ENCODE peak calls at places on chromosome 13, in four cellular contexts. T is uterus, G is cardiac muscle cell, L is kidney. C is an unnamed sample. For H3K4me1, the result is how much of the 10 kb centered on the place peaks cover.

GRCh38 chr13:100333141-100333540 is 244.2 kb downstream of the PCCA start:
- DNase-seq in T (no peak), G (no peak), L (no peak), C (no peak)

GRCh38 chr13:68064371-68064770 is 834.2 kb upstream of the PCDH9 start:
- DNase-seq in T (no peak), G (no peak), L (no peak), C (no peak)

GRCh38 chr13:43783820-43784219 is 3.0 kb downstream of the ENOX1 start:
- DNase-seq in T (no peak), G (peak), L (no peak), C (no peak)

GRCh38 chr13:42747399-42747873 is 33.9 kb upstream of the FAM216B start:
- DNase-seq in T (no peak), G (peak), L (no peak), C (no peak)

GRCh38 chr13:92592757-92593156 is 633.9 kb upstream of the GPC6 start:
- DNase-seq in T (no peak), G (no peak), L (no peak), C (no peak)

GRCh38 chr13:74200081-74200480 is 65.9 kb upstream of the KLF12 start:
- DNase-seq in T (no peak), G (no peak), L (no peak), C (no peak)

GRCh38 chr13:110923086-110923485 is 8.2 kb upstream of the ANKRD10 start:
- DNase-seq in T (no peak), G (no peak), L (no peak), C (no peak)

GRCh38 chr13:112894673-112895481 is 74.1 kb upstream of the MCF2L start:
- DNase-seq in T (no peak), G (no peak), L (peak), C (peak)

GRCh38 chr13:113930711-113931637 is 42.9 kb downstream of the C13orf46 start:
- DNase-seq in T (peak), G (no peak), L (peak), C (no peak)

GRCh38 chr13:44218501-44219240 is 155.0 kb upstream of the SERP2 start:
- DNase-seq in T (no peak), G (peak), L (peak), C (no peak)

GRCh38 chr13:51005566-51005965 is 96.0 kb downstream of the RNASEH2B start:
- DNase-seq in T (no peak), G (no peak), L (no peak), C (no peak)

GRCh38 chr13:43880451-43880850 is 747 bp downstream of the LACC1 start:
- DNase-seq in T (no peak), G (no peak), L (no peak), C (no peak)

GRCh38 chr13:39510296-39510695 is 92.7 kb downstream of the LHFPL6 start:
- DNase-seq in T (no peak), G (no peak), L (no peak), C (no peak)

GRCh38 chr13:49791214-49791752 is 1.2 kb downstream of the KPNA3 start:
- DNase-seq in T (no peak), G (peak), L (no peak), C (no peak)

GRCh38 chr13:32951580-32951979 is 64.6 kb upstream of the KL start:
- DNase-seq in T (no peak), G (no peak), L (no peak), C (no peak)

GRCh38 chr13:113648218-113648615 is 9.8 kb downstream of the ATP4B start:
- DNase-seq in T (peak), G (no peak), L (peak), C (no peak)

GRCh38 chr13:113454936-113455335 is 1.6 kb upstream of the ADPRHL1 start:
- DNase-seq in T (no peak), G (no peak), L (peak), C (no peak)

GRCh38 chr13:106530209-106530906 is 5.1 kb downstream of the EFNB2 start:
- DNase-seq in T (no peak), G (no peak), L (no peak), C (no peak)

GRCh38 chr13:102141625-102142472 is 260.0 kb downstream of the FGF14 start:
- DNase-seq in T (no peak), G (peak), L (no peak), C (no peak)

GRCh38 chr13:113413178-113413897 is 40.0 kb downstream of the ADPRHL1 start:
- DNase-seq in T (no peak), G (no peak), L (peak), C (no peak)

GRCh38 chr13:105660550-105660949 is 874.9 kb downstream of the EFNB2 start:
- DNase-seq in T (no peak), G (no peak), L (no peak), C (no peak)

GRCh38 chr13:111269508-111269907 is 50.9 kb upstream of the TEX29 start:
- DNase-seq in T (no peak), G (no peak), L (no peak), C (no peak)

GRCh38 chr13:105979586-105979985 is 555.9 kb downstream of the EFNB2 start:
- DNase-seq in T (no peak), G (peak), L (no peak), C (peak)

GRCh38 chr13:97544041-97544765 is 110.2 kb downstream of the RAP2A start:
- DNase-seq in T (no peak), G (peak), L (no peak), C (no peak)

GRCh38 chr13:76314495-76314894 is 571.7 kb downstream of the KCTD12 start:
- DNase-seq in T (no peak), G (no peak), L (no peak), C (no peak)

GRCh38 chr13:44188257-44188656 is 185.4 kb upstream of the SERP2 start:
- DNase-seq in T (no peak), G (peak), L (no peak), C (no peak)

GRCh38 chr13:34006011-34006410 is 188.1 kb downstream of the RFC3 start:
- DNase-seq in T (no peak), G (no peak), L (no peak), C (no peak)

GRCh38 chr13:37701972-37702371 is 103.4 kb upstream of the POSTN start:
- DNase-seq in T (peak), G (peak), L (no peak), C (no peak)

GRCh38 chr13:100454876-100455275 is 133.7 kb downstream of the GGACT start:
- DNase-seq in T (no peak), G (peak), L (no peak), C (no peak)

GRCh38 chr13:20366056-20366455 is 133.9 kb upstream of the GJB6 start:
- DNase-seq in T (no peak), G (no peak), L (no peak), C (no peak)

GRCh38 chr13:59276436-59276835 is 887.3 kb downstream of the DIAPH3 start:
- DNase-seq in T (no peak), G (no peak), L (no peak), C (no peak)

GRCh38 chr13:51927129-51927528 is 65.4 kb downstream of the CCDC70 start:
- DNase-seq in T (no peak), G (no peak), L (no peak), C (no peak)

GRCh38 chr13:43767351-43767901 is 19.3 kb downstream of the ENOX1 start:
- DNase-seq in T (peak), G (peak), L (no peak), C (no peak)

GRCh38 chr13:113903361-113903760 is 39.5 kb upstream of the GAS6 start:
- DNase-seq in T (peak), G (no peak), L (no peak), C (no peak)

GRCh38 chr13:60370343-60370742 is 26.7 kb upstream of the TDRD3 start:
- DNase-seq in T (no peak), G (no peak), L (no peak), C (no peak)

GRCh38 chr13:77262198-77262597 is 64.7 kb downstream of the MYCBP2 start:
- DNase-seq in T (no peak), G (no peak), L (no peak), C (no peak)

GRCh38 chr13:25630327-25630726 is 258.6 kb downstream of the ATP8A2 start:
- DNase-seq in T (no peak), G (no peak), L (no peak), C (no peak)

GRCh38 chr13:27907139-27907787 is 12.5 kb upstream of the PDX1 start:
- DNase-seq in T (no peak), G (no peak), L (no peak), C (no peak)

GRCh38 chr13:27913116-27913515 is 6.7 kb upstream of the PDX1 start:
- DNase-seq in T (no peak), G (no peak), L (no peak), C (no peak)

GRCh38 chr13:27915301-27916207 is 4.2 kb upstream of the PDX1 start:
- DNase-seq in T (no peak), G (no peak), L (no peak), C (no peak)

GRCh38 chr13:27909378-27909777 is 10.4 kb upstream of the PDX1 start:
- DNase-seq in T (no peak), G (no peak), L (no peak), C (no peak)

GRCh38 chr13:27911499-27911898 is 8.3 kb upstream of the PDX1 start:
- DNase-seq in T (no peak), G (no peak), L (no peak), C (no peak)
- H3K4me1 ChIP-seq in T (under half), G (under half), L (under half), C (under half)

GRCh38 chr13:95723428-95723827 is 46.5 kb downstream of the DNAJC3 start:
- DNase-seq in T (no peak), G (no peak), L (no peak), C (no peak)
- H3K4me1 ChIP-seq in T (under half), G (under half), L (under half), C (under half)

DNA sequence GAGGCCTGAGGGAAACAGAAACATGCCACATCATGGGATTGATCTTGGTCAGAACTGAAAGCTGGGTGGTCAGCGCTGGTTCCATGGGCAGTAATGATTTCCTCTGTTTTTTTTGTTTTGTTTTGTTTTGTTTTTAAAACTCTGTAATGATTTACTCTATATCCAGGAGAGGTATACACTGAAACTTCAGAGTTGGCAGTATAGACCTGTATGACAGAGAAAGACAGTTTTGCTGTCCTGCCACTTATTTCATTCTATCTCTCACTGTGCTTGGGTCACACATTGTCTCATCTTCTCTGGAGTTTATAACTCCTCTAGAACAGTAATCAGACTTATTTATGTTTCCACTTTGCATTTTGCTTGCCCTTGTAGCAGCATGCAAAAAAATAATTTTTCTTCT is 105.1 kb upstream of the SLITRK1 start:
- DNase-seq in T (no peak), G (no peak), L (no peak), C (no peak)
- H3K4me1 ChIP-seq in T (under half), G (under half), L (under half), C (under half)

GRCh38 chr13:54958781-54959180 is 1930.2 kb downstream of the OLFM4 start:
- DNase-seq in T (no peak), G (no peak), L (no peak), C (no peak)

GRCh38 chr13:54949735-54950134 is 1921.1 kb downstream of the OLFM4 start:
- DNase-seq in T (no peak), G (no peak), L (no peak), C (no peak)

GRCh38 chr13:54950546-54950945 is 1921.9 kb downstream of the OLFM4 start:
- DNase-seq in T (no peak), G (no peak), L (no peak), C (no peak)

GRCh38 chr13:54953786-54954185 is 1925.2 kb downstream of the OLFM4 start:
- DNase-seq in T (no peak), G (no peak), L (no peak), C (no peak)
- H3K4me1 ChIP-seq in T (under half), G (under half), L (under half), C (under half)

C was measured in neuronal stem cell.